ENCODE peak calls at places on chromosomes 4 and X, in ten cellular contexts. A is fibroblast of the conjunctiva; H is stimulated activated CD4-positive, alpha-beta T cell treated with anti-CD3 and anti-CD28 coated beads, Interleukin-1b, Interleukin-23, amount 100 ng/mL, for 24 hours; J is NCI-H345; D is ureter; X is ACHN; Z is pancreas; L is substantia nigra; P is activated CD4-positive, alpha-beta T cell treated with anti-CD3 and anti-CD28 coated beads, Interleukin-2, amount 50 U/mL, for 48 hours; Y is activated CD4-positive, CD25-positive, alpha-beta regulatory T cell treated with anti-CD3 and anti-CD28 coated beads, Interleukin-2, amount 50 U/mL, for 72 hours. R is an unnamed sample.

GRCh38 chr4:6322761-6323566 is 53.3 kb downstream of the WFS1 start:
- DNase-seq in A (no peak), H (no peak), J (no peak), D (no peak), X (no peak), Z (no peak), L (no peak), P (no peak), Y (no peak), R (no peak)

GRCh38 chrX:18938710-18939109 is 45.2 kb downstream of the PHKA2 start:
- DNase-seq in A (no peak), H (no peak), J (no peak), D (no peak), X (no peak), Z (no peak), L (no peak), P (no peak), Y (no peak), R (no peak)

GRCh38 chrX:10169180-10169579 is 12.4 kb downstream of the CLCN4 start:
- DNase-seq in A (no peak), H (no peak), J (no peak), D (no peak), X (peak; percentile 1), Z (no peak), L (no peak), P (no peak), Y (no peak), R (no peak)

GRCh38 chr4:151953286-151953685 is 192.5 kb upstream of the GATB start:
- DNase-seq in A (no peak), H (no peak), J (no peak), D (no peak), X (no peak), Z (no peak), L (no peak), P (no peak), Y (no peak), R (no peak)

GRCh38 chr4:142846105-142846728 is at the start of gene INPP4B:
- DNase-seq in A (no peak), H (peak; percentile 45), J (peak; percentile 39), D (peak; percentile 46), X (peak; percentile 2), Z (peak; percentile 68), L (peak; percentile 9), P (peak; percentile 63), Y (peak; percentile 55), R (no peak)

GRCh38 chr4:5940470-5941203 is 47.8 kb upstream of the CRMP1 start:
- DNase-seq in A (no peak), H (no peak), J (peak; percentile 72), D (no peak), X (peak; percentile 5), Z (no peak), L (no peak), P (no peak), Y (no peak), R (no peak)

GRCh38 chr4:184066584-184067300 is 150.9 kb downstream of the ENPP6 start:
- DNase-seq in A (no peak), H (no peak), J (no peak), D (no peak), X (no peak), Z (no peak), L (no peak), P (no peak), Y (no peak), R (no peak)

GRCh38 chr4:105179539-105180401 is 33.1 kb downstream of the TET2 start:
- DNase-seq in A (no peak), H (no peak), J (no peak), D (no peak), X (peak; percentile 5), Z (no peak), L (no peak), P (no peak), Y (no peak), R (no peak)

GRCh38 chrX:44459501-44459900 is 83.2 kb downstream of the FUNDC1 start:
- DNase-seq in A (no peak), H (no peak), J (no peak), D (no peak), X (no peak), Z (no peak), L (no peak), P (no peak), Y (no peak), R (no peak)

GRCh38 chr4:95381843-95382580 is 166.8 kb downstream of the UNC5C start:
- DNase-seq in A (no peak), H (no peak), J (no peak), D (no peak), X (no peak), Z (no peak), L (no peak), P (no peak), Y (no peak), R (no peak)

GRCh38 chr4:98232202-98232601 is 29.0 kb upstream of the RAP1GDS1 start:
- DNase-seq in A (no peak), H (no peak), J (no peak), D (no peak), X (no peak), Z (no peak), L (no peak), P (no peak), Y (no peak), R (no peak)

GRCh38 chrX:131791608-131792355 is 231.3 kb upstream of the STK26 start:
- DNase-seq in A (peak; percentile 35), H (no peak), J (no peak), D (no peak), X (no peak), Z (no peak), L (no peak), P (no peak), Y (no peak), R (no peak)

GRCh38 chr4:142265946-142266345 is 580.2 kb downstream of the INPP4B start:
- DNase-seq in A (no peak), H (no peak), J (no peak), D (no peak), X (no peak), Z (no peak), L (no peak), P (no peak), Y (no peak), R (no peak)

GRCh38 chr4:66307641-66308438 is 637.6 kb upstream of the EPHA5 start:
- DNase-seq in A (no peak), H (no peak), J (no peak), D (no peak), X (no peak), Z (no peak), L (no peak), P (no peak), Y (no peak), R (no peak)

GRCh38 chr4:26525136-26525535 is 34.9 kb upstream of the CCKAR start:
- DNase-seq in A (no peak), H (no peak), J (no peak), D (no peak), X (peak; percentile 67), Z (no peak), L (no peak), P (no peak), Y (no peak), R (peak; percentile 57)

GRCh38 chr4:184448828-184449227 is 25.5 kb downstream of the IRF2 start:
- DNase-seq in A (peak; percentile 51), H (no peak), J (no peak), D (no peak), X (peak; percentile 71), Z (no peak), L (peak; percentile 29), P (no peak), Y (no peak), R (no peak)

GRCh38 chr4:87707279-87707918 is 57.3 kb downstream of the DMP1 start:
- DNase-seq in A (no peak), H (no peak), J (no peak), D (no peak), X (no peak), Z (no peak), L (no peak), P (no peak), Y (no peak), R (no peak)

GRCh38 chr4:74499986-74500781 is 55.2 kb downstream of the AREG start:
- DNase-seq in A (no peak), H (no peak), J (no peak), D (no peak), X (peak; percentile 24), Z (no peak), L (no peak), P (no peak), Y (no peak), R (no peak)

GRCh38 chr4:76607266-76607799 is 172.3 kb downstream of the SHROOM3 start:
- DNase-seq in A (no peak), H (no peak), J (no peak), D (no peak), X (no peak), Z (no peak), L (no peak), P (no peak), Y (no peak), R (no peak)

GRCh38 chr4:139848043-139848442 is 182.4 kb downstream of the MGST2 start:
- DNase-seq in A (no peak), H (no peak), J (no peak), D (no peak), X (no peak), Z (no peak), L (no peak), P (no peak), Y (no peak), R (no peak)

GRCh38 chr4:140090215-140090731 is 63.7 kb downstream of the MAML3 start:
- DNase-seq in A (no peak), H (no peak), J (no peak), D (no peak), X (no peak), Z (no peak), L (no peak), P (no peak), Y (no peak), R (no peak)

GRCh38 chr4:87086143-87086805 is 134.1 kb downstream of the KLHL8 start:
- DNase-seq in A (no peak), H (no peak), J (no peak), D (no peak), X (no peak), Z (no peak), L (no peak), P (no peak), Y (no peak), R (no peak)

R was measured in esophagus muscularis mucosa.